ENCODE peak calls at places on chromosomes 12 and 14, in six cellular contexts. One of them, this sample, is unnamed.

GRCh38 chr12:55718020-55718419 is 2.2 kb upstream of the RDH5 start:
- DNase-seq in T-helper 9 cell: no peak
- DNase-seq in BJ: no peak
- DNase-seq in activated CD4-positive, alpha-beta T cell treated with anti-CD3 and anti-CD28 coated beads, Interleukin-2, amount 50 U/mL, for 4 hours: no peak
- DNase-seq in left ventricle myocardium superior: no peak
- DNase-seq in COLO829: peak
- DNase-seq in this sample: no peak

GRCh38 chr12:132433641-132434395 is 56.1 kb upstream of the FBRSL1 start:
- DNase-seq in activated CD4-positive, alpha-beta T cell treated with anti-CD3 and anti-CD28 coated beads, Interleukin-2, amount 50 U/mL, for 4 hours: no peak
- DNase-seq in COLO829: no peak
- DNase-seq in left ventricle myocardium superior: no peak
- DNase-seq in BJ: no peak
- DNase-seq in T-helper 9 cell: no peak
- DNase-seq in this sample: no peak

GRCh38 chr12:5258498-5258897 is 173.4 kb upstream of the NTF3 start:
- DNase-seq in T-helper 9 cell: no peak
- DNase-seq in COLO829: no peak
- DNase-seq in BJ: peak
- DNase-seq in left ventricle myocardium superior: no peak
- DNase-seq in activated CD4-positive, alpha-beta T cell treated with anti-CD3 and anti-CD28 coated beads, Interleukin-2, amount 50 U/mL, for 4 hours: no peak
- DNase-seq in this sample: no peak

GRCh38 chr12:86174188-86174587 is 82.0 kb downstream of the MGAT4C start:
- DNase-seq in left ventricle myocardium superior: no peak
- DNase-seq in T-helper 9 cell: no peak
- DNase-seq in activated CD4-positive, alpha-beta T cell treated with anti-CD3 and anti-CD28 coated beads, Interleukin-2, amount 50 U/mL, for 4 hours: no peak
- DNase-seq in BJ: no peak
- DNase-seq in COLO829: no peak
- DNase-seq in this sample: no peak

GRCh38 chr14:45070215-45070614 is 13.7 kb upstream of the PRPF39 start:
- DNase-seq in COLO829: no peak
- DNase-seq in T-helper 9 cell: no peak
- DNase-seq in activated CD4-positive, alpha-beta T cell treated with anti-CD3 and anti-CD28 coated beads, Interleukin-2, amount 50 U/mL, for 4 hours: no peak
- DNase-seq in BJ: no peak
- DNase-seq in left ventricle myocardium superior: no peak
- DNase-seq in this sample: no peak

GRCh38 chr12:65324056-65324455 is 45.6 kb downstream of the MSRB3 start:
- DNase-seq in T-helper 9 cell: no peak
- DNase-seq in COLO829: no peak
- DNase-seq in left ventricle myocardium superior: no peak
- DNase-seq in BJ: no peak
- DNase-seq in activated CD4-positive, alpha-beta T cell treated with anti-CD3 and anti-CD28 coated beads, Interleukin-2, amount 50 U/mL, for 4 hours: no peak
- DNase-seq in this sample: no peak

GRCh38 chr12:132108211-132108832 is 35.8 kb downstream of the DDX51 start:
- DNase-seq in activated CD4-positive, alpha-beta T cell treated with anti-CD3 and anti-CD28 coated beads, Interleukin-2, amount 50 U/mL, for 4 hours: no peak
- DNase-seq in T-helper 9 cell: no peak
- DNase-seq in BJ: no peak
- DNase-seq in left ventricle myocardium superior: no peak
- DNase-seq in COLO829: no peak
- DNase-seq in this sample: no peak

GRCh38 chr12:107511292-107511691 is 174.3 kb upstream of the PWP1 start:
- DNase-seq in COLO829: no peak
- DNase-seq in activated CD4-positive, alpha-beta T cell treated with anti-CD3 and anti-CD28 coated beads, Interleukin-2, amount 50 U/mL, for 4 hours: no peak
- DNase-seq in T-helper 9 cell: no peak
- DNase-seq in left ventricle myocardium superior: no peak
- DNase-seq in BJ: no peak
- DNase-seq in this sample: no peak

GRCh38 chr14:31337331-31337730 is 83.0 kb downstream of the HEATR5A start:
- DNase-seq in T-helper 9 cell: no peak
- DNase-seq in BJ: no peak
- DNase-seq in COLO829: no peak
- DNase-seq in left ventricle myocardium superior: no peak
- DNase-seq in activated CD4-positive, alpha-beta T cell treated with anti-CD3 and anti-CD28 coated beads, Interleukin-2, amount 50 U/mL, for 4 hours: no peak
- DNase-seq in this sample: no peak

GRCh38 chr12:116537149-116537904 is 21.9 kb upstream of the MAP1LC3B2 start:
- DNase-seq in left ventricle myocardium superior: no peak
- DNase-seq in T-helper 9 cell: no peak
- DNase-seq in BJ: no peak
- DNase-seq in COLO829: no peak
- DNase-seq in activated CD4-positive, alpha-beta T cell treated with anti-CD3 and anti-CD28 coated beads, Interleukin-2, amount 50 U/mL, for 4 hours: no peak
- DNase-seq in this sample: no peak

GRCh38 chr14:64983439-64984310 is 3.0 kb upstream of the FNTB start:
- DNase-seq in COLO829: peak
- DNase-seq in T-helper 9 cell: no peak
- DNase-seq in activated CD4-positive, alpha-beta T cell treated with anti-CD3 and anti-CD28 coated beads, Interleukin-2, amount 50 U/mL, for 4 hours: peak
- DNase-seq in BJ: no peak
- DNase-seq in left ventricle myocardium superior: no peak
- DNase-seq in this sample: no peak

GRCh38 chr12:92899388-92900001 is 29.6 kb downstream of the EEA1 start:
- DNase-seq in activated CD4-positive, alpha-beta T cell treated with anti-CD3 and anti-CD28 coated beads, Interleukin-2, amount 50 U/mL, for 4 hours: no peak
- DNase-seq in left ventricle myocardium superior: peak
- DNase-seq in BJ: peak
- DNase-seq in T-helper 9 cell: no peak
- DNase-seq in COLO829: peak
- DNase-seq in this sample: peak

GRCh38 chr14:30443368-30444007 is 115.5 kb upstream of the G2E3 start:
- DNase-seq in COLO829: peak
- DNase-seq in activated CD4-positive, alpha-beta T cell treated with anti-CD3 and anti-CD28 coated beads, Interleukin-2, amount 50 U/mL, for 4 hours: no peak
- DNase-seq in left ventricle myocardium superior: no peak
- DNase-seq in BJ: no peak
- DNase-seq in T-helper 9 cell: no peak
- DNase-seq in this sample: no peak

GRCh38 chr14:104681689-104682074 is 7.7 kb upstream of the INF2 start:
- DNase-seq in COLO829: peak
- DNase-seq in activated CD4-positive, alpha-beta T cell treated with anti-CD3 and anti-CD28 coated beads, Interleukin-2, amount 50 U/mL, for 4 hours: no peak
- DNase-seq in left ventricle myocardium superior: peak
- DNase-seq in BJ: no peak
- DNase-seq in T-helper 9 cell: no peak
- DNase-seq in this sample: no peak

GRCh38 chr14:72666610-72667009 is 227.3 kb downstream of the DPF3 start:
- DNase-seq in BJ: peak
- DNase-seq in left ventricle myocardium superior: no peak
- DNase-seq in activated CD4-positive, alpha-beta T cell treated with anti-CD3 and anti-CD28 coated beads, Interleukin-2, amount 50 U/mL, for 4 hours: no peak
- DNase-seq in COLO829: peak
- DNase-seq in T-helper 9 cell: no peak
- DNase-seq in this sample: no peak

GRCh38 chr12:70305794-70306193 is 60.3 kb upstream of the KCNMB4 start:
- DNase-seq in COLO829: no peak
- DNase-seq in BJ: no peak
- DNase-seq in T-helper 9 cell: no peak
- DNase-seq in left ventricle myocardium superior: no peak
- DNase-seq in activated CD4-positive, alpha-beta T cell treated with anti-CD3 and anti-CD28 coated beads, Interleukin-2, amount 50 U/mL, for 4 hours: no peak
- DNase-seq in this sample: no peak

GRCh38 chr14:92605274-92605940 is 91.8 kb downstream of the RIN3 start:
- DNase-seq in T-helper 9 cell: no peak
- DNase-seq in left ventricle myocardium superior: no peak
- DNase-seq in activated CD4-positive, alpha-beta T cell treated with anti-CD3 and anti-CD28 coated beads, Interleukin-2, amount 50 U/mL, for 4 hours: no peak
- DNase-seq in COLO829: no peak
- DNase-seq in BJ: no peak
- DNase-seq in this sample: no peak

GRCh38 chr12:102954143-102954542 is 3.3 kb upstream of the ASCL1 start:
- DNase-seq in T-helper 9 cell: no peak
- DNase-seq in BJ: no peak
- DNase-seq in left ventricle myocardium superior: no peak
- DNase-seq in COLO829: no peak
- DNase-seq in activated CD4-positive, alpha-beta T cell treated with anti-CD3 and anti-CD28 coated beads, Interleukin-2, amount 50 U/mL, for 4 hours: no peak
- DNase-seq in this sample: no peak

GRCh38 chr14:61435563-61436337 is 114.4 kb downstream of the PRKCH start:
- DNase-seq in COLO829: no peak
- DNase-seq in T-helper 9 cell: no peak
- DNase-seq in left ventricle myocardium superior: no peak
- DNase-seq in activated CD4-positive, alpha-beta T cell treated with anti-CD3 and anti-CD28 coated beads, Interleukin-2, amount 50 U/mL, for 4 hours: no peak
- DNase-seq in BJ: no peak
- DNase-seq in this sample: peak